ENCODE peak calls at places on chromosome 12, in four cellular contexts. Y is GM12892, L is transverse colon, E is tibial nerve. J is an unnamed sample.

GRCh38 chr12:25130741-25131188 is 64.2 kb downstream of the DNAI7 start:
- DNase-seq in Y (no peak), L (no peak), E (no peak), J (no peak)

GRCh38 chr12:130053641-130054040 is 108.6 kb upstream of the FZD10 start:
- DNase-seq in Y (no peak), L (no peak), E (no peak), J (no peak)

GRCh38 chr12:132194056-132194455 is 49.8 kb downstream of the NOC4L start:
- DNase-seq in Y (no peak), L (no peak), E (no peak), J (peak)

GRCh38 chr12:67726868-67727267 is 78.3 kb downstream of the DYRK2 start:
- DNase-seq in Y (no peak), L (no peak), E (no peak), J (no peak)

GRCh38 chr12:53699673-53700015 is 23.8 kb upstream of the ATP5MC2 start:
- DNase-seq in Y (no peak), L (no peak), E (no peak), J (no peak)

GRCh38 chr12:32273063-32273521 is 126.3 kb upstream of the FGD4 start:
- DNase-seq in Y (no peak), L (no peak), E (no peak), J (no peak)

GRCh38 chr12:6362383-6362782 is 13.0 kb downstream of the SCNN1A start:
- DNase-seq in Y (no peak), L (no peak), E (no peak), J (no peak)

GRCh38 chr12:93571360-93571853 is 1.1 kb upstream of the SOCS2 start:
- DNase-seq in Y (no peak), L (peak), E (peak), J (peak)

GRCh38 chr12:2341871-2342270 is 289.1 kb downstream of the CACNA1C start:
- DNase-seq in Y (no peak), L (no peak), E (no peak), J (no peak)

GRCh38 chr12:58639323-58639934 is 280.9 kb downstream of the LRIG3 start:
- DNase-seq in Y (no peak), L (no peak), E (no peak), J (no peak)

GRCh38 chr12:110123861-110124183 is 335 bp upstream of the IFT81 start:
- DNase-seq in Y (no peak), L (no peak), E (no peak), J (no peak)
- TF ChIP-seq POLR2A in Y (no peak), L (no peak), E (no peak), J (no peak)

DNA sequence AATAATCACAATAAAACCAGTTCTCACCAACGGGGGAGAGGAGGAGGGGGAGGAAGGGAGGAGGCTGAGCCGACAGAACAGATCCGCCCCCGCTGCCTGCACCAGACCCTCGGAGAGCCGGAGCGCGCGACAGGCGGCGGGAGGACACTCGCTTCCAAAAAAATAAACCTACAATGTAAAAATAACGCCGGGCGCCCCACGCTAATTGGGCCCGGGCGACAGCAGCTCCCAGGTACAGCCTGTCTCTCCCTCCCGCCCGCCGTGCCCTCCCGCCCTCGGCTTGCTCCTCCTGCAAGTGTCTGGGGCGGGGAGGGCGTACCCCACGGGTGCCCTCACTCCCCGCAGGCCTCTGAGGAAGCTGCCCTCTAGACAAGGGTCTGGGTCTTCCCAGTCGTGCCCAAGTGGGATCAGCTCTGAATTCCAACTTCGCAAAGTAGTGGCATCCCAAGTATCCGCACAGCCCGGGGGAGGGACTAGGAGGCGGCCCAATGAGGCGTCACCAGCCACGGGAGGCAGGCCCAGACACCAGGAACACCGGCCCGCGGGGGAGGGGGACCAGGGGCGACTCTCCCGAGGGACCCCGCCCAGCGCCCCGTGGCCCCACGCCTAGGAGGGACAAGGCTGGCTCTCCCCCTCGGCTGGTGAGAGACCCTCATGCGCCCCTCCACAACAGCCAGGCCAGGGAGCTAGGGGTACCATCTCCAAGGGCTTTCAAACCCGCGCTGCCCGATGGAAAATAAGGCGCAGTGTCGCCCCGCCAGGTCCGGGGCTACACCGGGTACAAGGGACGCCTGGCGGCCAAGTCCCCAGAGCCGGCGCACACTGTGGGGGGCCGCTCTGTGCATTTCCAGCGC is 1.0 kb downstream of the NCOR2 start:
- DNase-seq in Y (peak), L (peak), E (peak), J (peak)
- TF ChIP-seq POLR2A in Y (no peak), L (peak), E (peak), J (peak)

GRCh38 chr12:86658303-86658702 is 402.1 kb upstream of the MGAT4C start:
- DNase-seq in Y (no peak), L (no peak), E (no peak), J (no peak)
- TF ChIP-seq POLR2A in Y (no peak), L (no peak), E (no peak), J (no peak)

GRCh38 chr12:119674560-119674959 is 6.6 kb downstream of the PRKAB1 start:
- DNase-seq in Y (no peak), L (no peak), E (no peak), J (no peak)

GRCh38 chr12:119669744-119670472 is 2.0 kb downstream of the PRKAB1 start:
- DNase-seq in Y (no peak), L (peak), E (no peak), J (no peak)

GRCh38 chr12:119673634-119674033 is 5.7 kb downstream of the PRKAB1 start:
- DNase-seq in Y (no peak), L (peak), E (no peak), J (no peak)

GRCh38 chr12:119671070-119671469 is 3.1 kb downstream of the PRKAB1 start:
- DNase-seq in Y (no peak), L (no peak), E (no peak), J (no peak)

GRCh38 chr12:119672194-119672593 is 4.3 kb downstream of the PRKAB1 start:
- DNase-seq in Y (no peak), L (no peak), E (no peak), J (no peak)
- TF ChIP-seq POLR2A in Y (no peak), L (no peak), E (no peak), J (no peak)

GRCh38 chr12:101931498-101932326 is 54.3 kb downstream of the DRAM1 start:
- DNase-seq in Y (no peak), L (no peak), E (no peak), J (no peak)
- TF ChIP-seq POLR2A in Y (peak), L (no peak), E (no peak), J (no peak)

GRCh38 chr12:76266797-76267196 is 81.4 kb downstream of the BBS10 start:
- DNase-seq in Y (no peak), L (no peak), E (peak), J (peak)
- TF ChIP-seq POLR2A in Y (no peak), L (no peak), E (no peak), J (no peak)

J was measured in H54.